ENCODE peak calls at places on chromosomes 1 and 21, in four cellular contexts. A, U, W and F are unnamed samples. For H3K4me1, the result is how much of the 10 kb centered on the place peaks cover.

GRCh38 chr1:152047607-152047953 is 10.8 kb upstream of the S100A11 start:
- DNase-seq in A (peak), W (no peak), U (no peak), F (no peak)

GRCh38 chr21:35005825-35006224 is 43.3 kb downstream of the RUNX1 start:
- DNase-seq in A (no peak), W (no peak), U (no peak), F (no peak)

GRCh38 chr1:240691521-240692338 is 79.8 kb upstream of the GREM2 start:
- DNase-seq in U (no peak), A (peak), W (peak), F (peak)

GRCh38 chr1:119549719-119550141 is 42.7 kb downstream of the HSD3B1 start:
- DNase-seq in W (peak), A (peak), U (no peak), F (peak)

GRCh38 chr1:228721407-228721806 is 13.9 kb upstream of the RHOU start:
- DNase-seq in U (no peak), A (peak), W (no peak), F (no peak)

GRCh38 chr1:21338568-21339401 is 48.5 kb upstream of the ECE1 start:
- DNase-seq in A (peak), U (no peak), W (peak), F (peak)

GRCh38 chr1:176567190-176567794 is 104.3 kb downstream of the PAPPA2 start:
- DNase-seq in U (no peak), W (no peak), A (no peak), F (no peak)

GRCh38 chr1:108573183-108573582 is 13.3 kb downstream of the EEIG2 start:
- DNase-seq in W (no peak), U (no peak), A (no peak), F (no peak)

GRCh38 chr21:42047821-42048613 is 23.1 kb upstream of the UMODL1 start:
- DNase-seq in U (no peak), W (no peak), A (peak), F (no peak)

GRCh38 chr1:223123238-223123976 is 19.6 kb downstream of the TLR5 start:
- DNase-seq in U (peak), A (peak), W (peak), F (peak)

GRCh38 chr1:198467342-198467741 is 73.1 kb downstream of the ATP6V1G3 start:
- DNase-seq in A (no peak), W (no peak), U (no peak), F (no peak)

GRCh38 chr1:198467907-198468306 is 72.6 kb downstream of the ATP6V1G3 start:
- DNase-seq in W (no peak), A (no peak), U (no peak), F (no peak)

GRCh38 chr1:198472123-198472522 is 68.4 kb downstream of the ATP6V1G3 start:
- DNase-seq in W (no peak), U (no peak), A (no peak), F (no peak)

DNA sequence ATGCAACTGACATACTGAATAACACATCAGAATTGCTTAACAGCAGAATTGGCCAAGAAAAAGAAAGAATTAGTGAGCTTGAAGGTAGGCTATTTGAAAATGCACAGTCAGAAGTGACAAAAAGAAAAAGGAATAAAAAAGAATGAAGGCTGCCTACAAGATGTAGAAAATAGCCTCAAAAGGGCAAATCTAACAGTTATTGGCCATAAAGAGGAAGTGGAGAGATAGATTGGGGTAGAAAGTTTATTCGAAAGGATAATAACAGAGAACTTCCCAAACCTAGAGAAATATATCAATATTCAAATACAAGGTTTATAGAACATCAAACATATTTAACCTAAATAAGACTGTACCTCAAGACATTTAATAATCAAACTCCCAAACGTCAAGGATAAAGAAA is 67.5 kb downstream of the ATP6V1G3 start:
- DNase-seq in U (no peak), A (no peak), W (no peak), F (no peak)
- H3K4me1 ChIP-seq in U (under half), A (under half), W (under half), F (under half)

DNA sequence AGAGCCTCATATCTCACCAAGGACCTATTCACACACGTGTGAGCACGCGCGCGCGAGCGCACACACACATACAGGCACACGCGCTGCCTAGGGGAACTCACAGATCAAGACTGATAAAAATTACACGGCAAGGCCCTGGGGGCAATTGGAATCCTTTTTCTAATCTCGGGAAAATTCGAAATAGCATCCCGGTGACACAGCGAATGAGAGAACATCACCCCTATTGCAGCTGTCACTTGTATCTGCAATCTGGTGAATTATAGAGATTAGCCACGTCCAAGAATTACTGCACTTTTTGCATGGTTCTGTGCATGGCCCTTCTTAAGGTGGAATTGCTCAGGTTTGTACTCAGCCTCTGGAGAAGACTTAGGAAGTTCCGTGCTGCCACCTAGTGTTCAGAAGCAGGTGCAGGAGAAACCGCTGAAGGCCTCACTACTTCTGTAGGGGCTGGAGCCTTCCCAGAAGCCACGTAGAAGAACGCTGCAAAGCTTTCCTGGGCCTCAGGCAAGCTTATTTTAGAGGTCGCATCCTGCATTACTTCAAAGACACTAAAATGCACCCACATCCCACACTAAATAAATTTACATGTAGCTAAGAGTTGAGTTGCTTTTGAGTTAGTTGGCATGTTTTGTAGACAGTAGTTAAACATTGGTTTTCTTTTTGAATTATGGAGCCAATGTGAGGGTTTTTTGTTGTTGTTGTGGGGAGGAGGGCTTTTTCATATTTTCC is 229.2 kb upstream of the CAMK1G start:
- DNase-seq in U (peak), A (peak), W (peak), F (peak)
- H3K27ac ChIP-seq in U (no peak), A (no peak), W (no peak), F (no peak)

GRCh38 chr1:202348005-202348508 is 442 bp upstream of the PPP1R12B start:
- DNase-seq in A (no peak), U (no peak), W (no peak), F (no peak)
- H3K4me3 ChIP-seq in A (no peak), U (peak), W (no peak), F (peak)

GRCh38 chr1:28885472-28885877 is 28.9 kb upstream of the EPB41 start:
- DNase-seq in U (no peak), W (no peak), A (no peak), F (peak)
- H3K4me1 ChIP-seq in U (under half), W (under half), A (half or more), F (under half)

DNA sequence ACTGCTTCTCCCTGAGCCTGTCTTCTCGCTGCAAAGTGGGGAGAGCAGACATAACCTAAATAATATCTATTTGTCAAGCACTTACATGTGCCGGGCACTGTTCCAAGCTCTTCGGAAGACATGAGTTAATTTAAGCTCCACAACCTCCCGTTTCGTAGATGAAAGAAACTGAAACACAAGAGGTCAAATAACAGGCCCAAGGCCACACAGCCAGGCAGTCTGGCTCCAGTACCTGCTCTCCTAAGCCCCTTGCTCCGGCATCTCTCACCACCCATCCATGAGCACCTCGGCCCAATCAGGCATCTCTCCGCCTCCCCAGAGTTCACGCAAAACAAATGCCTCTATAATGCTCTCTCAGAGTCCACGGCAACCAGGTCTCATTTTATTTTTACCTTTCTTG is 65.4 kb downstream of the TAS1R2 start:
- DNase-seq in U (no peak), W (no peak), A (no peak), F (no peak)
- H3K27ac ChIP-seq in U (no peak), W (no peak), A (no peak), F (no peak)

GRCh38 chr21:16070207-16070651 is 340.4 kb downstream of the USP25 start:
- DNase-seq in A (no peak), U (no peak), W (no peak), F (no peak)
- H3K4me3 ChIP-seq in A (no peak), U (no peak), W (no peak), F (no peak)

DNA sequence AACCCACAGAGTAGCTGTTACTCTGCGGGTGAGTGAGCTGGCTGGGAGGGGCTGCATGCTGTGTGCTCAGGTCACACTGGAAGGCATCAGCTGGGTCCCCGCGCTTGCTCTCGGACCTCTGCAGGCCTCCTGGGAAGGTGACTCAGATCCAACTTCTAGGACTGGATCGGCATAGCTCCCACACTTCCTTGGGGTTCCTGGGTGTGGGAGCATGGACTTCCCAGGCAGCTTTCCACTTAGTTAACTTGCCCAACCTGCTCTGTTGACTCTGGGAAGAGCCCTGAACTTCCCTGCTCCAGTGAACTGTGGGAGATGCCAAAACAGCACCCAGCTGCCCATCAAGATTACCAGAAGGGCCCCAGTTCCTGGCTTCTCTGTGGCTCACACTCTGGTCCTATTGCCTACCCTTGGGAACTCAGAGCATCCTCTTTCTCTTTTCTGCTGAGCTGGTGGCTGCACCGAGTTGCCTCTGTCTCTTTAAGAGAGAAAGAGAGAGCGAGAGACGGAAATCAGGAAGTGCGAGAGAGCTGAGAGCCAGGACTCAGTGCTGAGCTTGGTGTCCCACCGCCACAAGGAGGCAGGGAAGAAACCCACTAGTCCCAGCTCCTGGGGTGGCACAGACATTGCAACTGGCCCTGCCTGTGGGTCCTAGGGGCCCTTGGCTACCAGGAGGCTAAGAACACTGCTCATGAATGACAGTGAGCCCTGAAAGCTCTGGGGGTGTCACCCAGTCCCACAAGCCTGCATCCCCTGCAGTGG is at the start of gene IKBKE:
- DNase-seq in A (peak), W (peak), U (peak), F (peak)
- H3K4me1 ChIP-seq in A (under half), W (under half), U (half or more), F (under half)

GRCh38 chr1:160189649-160190625 is at the start of gene CASQ1:
- DNase-seq in A (peak), W (no peak), U (no peak), F (no peak)
- H3K27ac ChIP-seq in A (no peak), W (no peak), U (no peak), F (peak)

DNA sequence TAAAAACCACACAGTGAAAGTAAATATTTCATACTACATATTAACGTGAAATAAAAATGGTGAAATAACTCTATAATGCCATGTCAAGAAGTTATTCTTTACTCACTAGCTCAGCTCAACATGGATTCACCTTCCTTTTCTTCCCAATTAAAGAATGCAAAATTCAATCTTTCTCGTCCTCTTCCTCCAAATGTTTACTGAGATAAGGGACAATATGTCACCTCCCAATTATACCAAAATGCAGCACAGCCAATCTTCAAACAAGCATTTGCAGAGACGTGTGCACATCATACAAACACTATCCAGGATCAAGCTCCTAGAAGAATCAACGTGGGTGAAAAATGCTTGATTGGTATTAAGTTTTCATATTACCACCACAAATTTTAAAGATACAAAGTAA is 7.3 kb downstream of the PTP4A2 start:
- DNase-seq in U (no peak), W (no peak), A (no peak), F (no peak)
- H3K4me3 ChIP-seq in U (peak), W (no peak), A (no peak), F (peak)